ENCODE peak calls at places on chromosomes 11 and 22, in six cellular contexts. T, B, C, D, S and H are unnamed samples.

GRCh38 chr11:123103326-123103980 is 41.5 kb upstream of the HSPA8 start:
- DNase-seq in T (peak), B (peak), C (no peak), D (peak), S (no peak), H (no peak)

GRCh38 chr11:36376315-36376887 is 80.3 kb downstream of the PRR5L start:
- DNase-seq in T (peak), B (peak), C (no peak), D (no peak), S (no peak), H (no peak)

GRCh38 chr11:112861356-112861755 is 99.9 kb upstream of the NCAM1 start:
- DNase-seq in T (no peak), B (no peak), C (no peak), D (no peak), S (no peak), H (no peak)

GRCh38 chr11:132674161-132674560 is 858.1 kb downstream of the OPCML start:
- DNase-seq in T (no peak), B (no peak), C (no peak), D (no peak), S (no peak), H (no peak)

GRCh38 chr22:33302049-33302545 is 243.9 kb upstream of the SYN3 start:
- DNase-seq in T (peak), B (peak), C (peak), D (peak), S (peak), H (no peak)

GRCh38 chr22:33537059-33537458 is 383.2 kb downstream of the LARGE1 start:
- DNase-seq in T (no peak), B (peak), C (no peak), D (no peak), S (no peak), H (no peak)

GRCh38 chr11:64719406-64719805 is 3.6 kb downstream of the NRXN2 start:
- DNase-seq in T (no peak), B (no peak), C (no peak), D (no peak), S (no peak), H (no peak)

GRCh38 chr11:117096973-117097566 is 1.2 kb downstream of the SIK3 start:
- DNase-seq in T (no peak), B (no peak), C (no peak), D (no peak), S (no peak), H (no peak)

GRCh38 chr11:35483131-35483800 is 42.1 kb downstream of the PAMR1 start:
- DNase-seq in T (no peak), B (no peak), C (no peak), D (no peak), S (no peak), H (no peak)

GRCh38 chr11:123254357-123254756 is 59.3 kb upstream of the CLMP start:
- DNase-seq in T (no peak), B (no peak), C (no peak), D (no peak), S (no peak), H (no peak)

GRCh38 chr11:68541983-68542382 is 81.4 kb downstream of the PPP6R3 start:
- DNase-seq in T (no peak), B (no peak), C (no peak), D (no peak), S (no peak), H (no peak)

GRCh38 chr11:128174465-128175101 is 412.8 kb downstream of the ETS1 start:
- DNase-seq in T (no peak), B (no peak), C (no peak), D (no peak), S (no peak), H (no peak)

GRCh38 chr22:24305260-24305692 is 34.6 kb downstream of the SPECC1L start:
- DNase-seq in T (no peak), B (no peak), C (no peak), D (no peak), S (no peak), H (no peak)

GRCh38 chr11:67301951-67302516 is 1.3 kb upstream of the SSH3 start:
- DNase-seq in T (peak), B (peak), C (no peak), D (no peak), S (peak), H (no peak)

GRCh38 chr11:46389450-46390330 is 1.9 kb downstream of the CHRM4 start:
- DNase-seq in T (peak), B (peak), C (peak), D (peak), S (peak), H (no peak)

GRCh38 chr11:57493507-57494503 is 21.7 kb downstream of the SLC43A1 start:
- DNase-seq in T (peak), B (peak), C (no peak), D (peak), S (peak), H (peak)

GRCh38 chr11:47467372-47467771 is 18.4 kb upstream of the RAPSN start:
- DNase-seq in T (no peak), B (no peak), C (no peak), D (no peak), S (no peak), H (no peak)

GRCh38 chr22:22721681-22722309 is 77.4 kb downstream of the GGTLC2 start:
- DNase-seq in T (no peak), B (no peak), C (no peak), D (no peak), S (no peak), H (peak)

GRCh38 chr11:76652989-76653673 is 17.4 kb downstream of the LRRC32 start:
- DNase-seq in T (no peak), B (no peak), C (no peak), D (no peak), S (no peak), H (no peak)

GRCh38 chr22:23591203-23591791 is 11.2 kb upstream of the IGLL1 start:
- DNase-seq in T (peak), B (peak), C (peak), D (peak), S (peak), H (peak)

GRCh38 chr22:49093192-49093880 is 734.3 kb downstream of the BRD1 start:
- DNase-seq in T (no peak), B (no peak), C (no peak), D (no peak), S (no peak), H (no peak)

GRCh38 chr11:57072640-57073039 is 83.9 kb downstream of the OR5AK2 start:
- DNase-seq in T (no peak), B (no peak), C (peak), D (no peak), S (no peak), H (no peak)

GRCh38 chr11:394034-394857 is at the start of gene PKP3:
- DNase-seq in T (no peak), B (no peak), C (peak), D (no peak), S (peak), H (no peak)

GRCh38 chr11:20626279-20626678 is 26.9 kb downstream of the SLC6A5 start:
- DNase-seq in T (no peak), B (no peak), C (no peak), D (no peak), S (no peak), H (no peak)

GRCh38 chr11:8330896-8331295 is 67.2 kb upstream of the LMO1 start:
- DNase-seq in T (no peak), B (no peak), C (no peak), D (no peak), S (no peak), H (no peak)

GRCh38 chr22:25644122-25644521 is 79.6 kb downstream of the GRK3 start:
- DNase-seq in T (peak), B (peak), C (no peak), D (no peak), S (no peak), H (no peak)

GRCh38 chr11:44971185-44971584 is 20.5 kb upstream of the TP53I11 start:
- DNase-seq in T (no peak), B (no peak), C (no peak), D (no peak), S (no peak), H (no peak)

GRCh38 chr11:93411705-93412104 is 81.2 kb downstream of the DEUP1 start:
- DNase-seq in T (no peak), B (no peak), C (no peak), D (no peak), S (no peak), H (no peak)

GRCh38 chr22:45589556-45589955 is 82.1 kb upstream of the ATXN10 start:
- DNase-seq in T (no peak), B (no peak), C (no peak), D (no peak), S (no peak), H (no peak)

GRCh38 chr11:113994077-113994954 is 19.4 kb downstream of the HTR3A start:
- DNase-seq in T (no peak), B (no peak), C (no peak), D (no peak), S (no peak), H (peak)

GRCh38 chr11:12717851-12718291 is 43.6 kb downstream of the TEAD1 start:
- DNase-seq in T (no peak), B (no peak), C (no peak), D (peak), S (no peak), H (peak)

GRCh38 chr11:36775157-36775556 is 177.1 kb upstream of the RAG2 start:
- DNase-seq in T (no peak), B (no peak), C (peak), D (no peak), S (no peak), H (no peak)

GRCh38 chr11:119741369-119742262 is 12.6 kb upstream of the NECTIN1 start:
- DNase-seq in T (peak), B (peak), C (no peak), D (peak), S (peak), H (peak)

GRCh38 chr22:23777776-23778575 is 5.3 kb downstream of the MMP11 start:
- DNase-seq in T (peak), B (peak), C (no peak), D (no peak), S (no peak), H (no peak)

GRCh38 chr11:124886978-124887666 is 10.5 kb downstream of the ROBO4 start:
- DNase-seq in T (no peak), B (no peak), C (no peak), D (no peak), S (no peak), H (no peak)

GRCh38 chr11:23540101-23540561 is 679.9 kb upstream of the CCDC179 start:
- DNase-seq in T (no peak), B (no peak), C (no peak), D (peak), S (peak), H (no peak)

GRCh38 chr22:38953577-38954413 is 3.6 kb upstream of the APOBEC3A start:
- DNase-seq in T (no peak), B (no peak), C (no peak), D (peak), S (no peak), H (peak)

GRCh38 chr11:125263268-125263790 is 98.8 kb downstream of the PKNOX2 start:
- DNase-seq in T (peak), B (peak), C (no peak), D (no peak), S (peak), H (no peak)

GRCh38 chr22:50535113-50535512 is 5.3 kb upstream of the TYMP start:
- DNase-seq in T (no peak), B (no peak), C (no peak), D (no peak), S (no peak), H (no peak)

GRCh38 chr11:117713676-117714075 is 83.3 kb downstream of the DSCAML1 start:
- DNase-seq in T (no peak), B (no peak), C (no peak), D (peak), S (no peak), H (no peak)

GRCh38 chr11:34111722-34112270 is 6.4 kb downstream of the NAT10 start:
- DNase-seq in T (no peak), B (no peak), C (no peak), D (no peak), S (no peak), H (no peak)
- H3K27ac ChIP-seq in T (no peak), B (no peak), C (no peak), D (no peak), S (no peak), H (no peak)

GRCh38 chr11:1763796-1764661 is at the start of gene CTSD:
- DNase-seq in T (peak), B (peak), C (no peak), D (peak), S (peak), H (peak)
- TF ChIP-seq CTCF in T (no peak), B (no peak), C (no peak), D (peak), S (no peak), H (no peak)

GRCh38 chr11:30328676-30329075 is 5.8 kb downstream of the ARL14EP start:
- DNase-seq in T (no peak), B (no peak), C (no peak), D (no peak), S (no peak), H (no peak)
- H3K27ac ChIP-seq in T (no peak), B (no peak), C (no peak), D (no peak), S (no peak), H (no peak)

GRCh38 chr11:43282607-43283440 is 29.0 kb upstream of the API5 start:
- DNase-seq in T (no peak), B (peak), C (no peak), D (peak), S (peak), H (peak)

DNA sequence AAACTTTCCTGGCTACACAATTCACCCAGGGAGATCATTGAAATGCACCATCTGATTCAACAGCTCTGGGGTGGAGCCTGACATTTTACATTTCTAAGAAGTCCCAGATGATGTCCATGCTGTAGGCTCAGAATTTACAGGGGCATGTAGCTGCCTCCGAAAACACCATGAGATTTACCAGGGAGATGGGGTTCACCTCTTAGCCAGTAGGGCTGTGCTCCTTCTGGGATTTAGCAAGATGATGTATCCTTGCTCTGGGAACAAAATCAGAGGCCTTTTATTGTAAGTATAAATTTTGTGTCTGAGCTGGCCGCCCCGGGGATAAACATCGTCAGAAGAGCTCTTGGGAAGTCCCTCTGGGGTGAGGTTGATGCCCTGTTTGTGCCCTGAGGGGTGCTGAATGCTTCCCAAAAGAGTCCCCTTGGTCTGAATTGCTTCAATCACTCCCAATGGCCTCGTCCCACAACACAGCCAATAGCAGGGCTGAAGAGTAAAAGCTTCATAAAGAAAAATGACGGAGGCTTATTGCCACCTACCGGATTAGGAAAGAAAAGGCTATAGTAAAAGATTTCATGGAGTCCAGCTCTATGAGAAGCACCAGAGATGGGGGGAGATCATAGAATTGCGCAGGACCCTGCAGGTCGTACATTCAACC is 33.4 kb upstream of the API5 start:
- DNase-seq in T (no peak), B (no peak), C (no peak), D (peak), S (no peak), H (no peak)
- TF ChIP-seq CTCF in T (peak), B (peak), C (peak), D (peak), S (no peak), H (no peak)

DNA sequence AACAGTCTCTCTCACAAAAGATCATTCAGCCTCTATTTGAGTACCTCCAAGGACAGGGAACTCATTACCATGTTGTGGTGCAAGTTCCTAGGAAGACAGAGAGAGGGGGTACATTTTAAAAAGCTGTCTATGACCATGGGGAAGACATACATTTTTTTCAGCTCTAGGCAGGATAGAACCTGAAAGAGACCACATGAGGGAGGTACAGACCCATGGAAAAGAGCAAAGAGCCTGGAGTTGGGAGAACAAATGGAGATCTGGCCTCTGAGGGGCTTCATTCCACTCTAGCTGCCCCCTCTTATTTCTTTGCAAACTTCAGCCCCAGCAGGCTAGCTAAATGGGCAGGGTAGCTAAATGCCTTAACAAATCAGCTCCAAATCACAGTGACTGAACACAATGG is 36.3 kb downstream of the KCNC1 start:
- DNase-seq in T (no peak), B (no peak), C (no peak), D (no peak), S (no peak), H (no peak)
- H3K27ac ChIP-seq in T (no peak), B (no peak), C (no peak), D (no peak), S (no peak), H (no peak)

GRCh38 chr22:17638432-17639237 is at the start of gene BCL2L13:
- DNase-seq in T (peak), B (peak), C (peak), D (peak), S (peak), H (peak)
- TF ChIP-seq CTCF in T (no peak), B (no peak), C (peak), D (peak), S (no peak), H (no peak)

DNA sequence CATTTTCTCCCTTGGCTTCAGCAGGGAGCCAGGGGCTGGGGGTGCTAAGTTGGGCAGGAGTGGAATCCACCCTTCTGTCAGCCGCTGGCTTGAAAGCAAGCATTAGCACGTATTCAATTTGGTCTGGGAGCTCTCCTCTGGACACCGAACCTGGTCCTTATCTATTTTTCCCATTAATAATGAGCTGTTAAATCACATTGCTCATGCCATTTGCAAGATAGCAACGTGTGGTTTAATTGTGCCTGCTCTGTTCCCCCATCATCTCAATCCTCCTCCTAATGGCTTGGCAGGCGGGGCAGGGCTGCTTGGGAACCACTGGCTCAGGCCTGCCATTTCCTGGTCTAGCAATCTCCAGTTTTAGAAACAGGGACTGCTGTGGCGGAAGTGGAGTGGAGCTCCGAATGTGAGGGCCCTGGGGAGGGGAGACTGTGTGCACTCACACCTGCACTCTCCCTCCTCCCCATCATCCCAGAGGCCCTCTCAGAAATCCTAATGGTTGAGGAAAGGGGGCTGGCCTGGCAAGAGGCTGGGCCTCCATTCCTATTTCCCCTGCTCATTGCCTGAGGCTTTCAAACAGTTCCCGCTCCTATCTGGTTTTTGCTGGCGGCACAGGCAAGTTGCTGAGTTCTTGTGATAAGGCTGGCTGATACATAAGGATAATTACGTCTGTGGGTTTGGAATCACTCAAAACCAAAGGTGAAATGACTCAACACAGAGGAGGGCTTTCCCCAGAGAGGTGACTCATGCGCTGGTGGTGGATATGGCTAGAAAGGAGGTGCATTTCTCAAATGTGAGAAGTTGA is 201.2 kb upstream of the E2F8 start:
- DNase-seq in T (peak), B (peak), C (peak), D (peak), S (peak), H (no peak)
- H3K27ac ChIP-seq in T (no peak), B (peak), C (peak), D (peak), S (no peak), H (no peak)